ENCODE peak calls at places on chromosome 6, in nine cellular contexts. N is HCT116, I is heart left ventricle, X is body of pancreas, O is IMR-90, H is A549, Q is ovary, G is prostate gland, V is spleen. P is an unnamed sample. For H3K4me1, the result is how much of the 10 kb centered on the place peaks cover.

GRCh38 chr6:169589293-169589692 is 112.5 kb downstream of the WDR27 start:
- DNase-seq in V (no peak), N (no peak), Q (no peak), G (no peak), I (no peak), O (no peak), X (no peak), H (no peak), P (no peak)

GRCh38 chr6:99882151-99882702 is 111.8 kb downstream of the MCHR2 start:
- DNase-seq in Q (no peak), N (no peak), V (no peak), X (no peak), I (no peak), O (no peak), H (no peak), G (no peak), P (no peak)

GRCh38 chr6:154247119-154247814 is 109.3 kb downstream of the IPCEF1 start:
- DNase-seq in I (no peak), Q (no peak), N (no peak), X (no peak), O (no peak), V (no peak), G (no peak), H (no peak), P (no peak)

GRCh38 chr6:85135376-85136094 is 314.3 kb upstream of the NT5E start:
- DNase-seq in X (no peak), H (no peak), N (no peak), Q (no peak), O (no peak), G (no peak), I (no peak), V (no peak), P (no peak)

GRCh38 chr6:142297996-142298753 is 3.6 kb upstream of the ADGRG6 start:
- DNase-seq in V (no peak), Q (no peak), G (no peak), X (no peak), O (peak), H (no peak), I (no peak), N (no peak), P (no peak)

GRCh38 chr6:46453756-46454316 is 37.4 kb downstream of the RCAN2 start:
- DNase-seq in V (no peak), N (no peak), Q (no peak), H (no peak), O (no peak), G (no peak), X (no peak), I (no peak), P (no peak)

GRCh38 chr6:16302721-16303552 is 64.5 kb downstream of the GMPR start:
- DNase-seq in Q (no peak), I (no peak), X (no peak), G (peak), O (no peak), H (no peak), V (no peak), N (no peak), P (no peak)

GRCh38 chr6:2738373-2738979 is 12.2 kb downstream of the MYLK4 start:
- DNase-seq in H (peak), G (peak), O (peak), X (peak), I (no peak), Q (peak), N (peak), V (no peak), P (peak)

GRCh38 chr6:127606131-127606562 is 29.2 kb downstream of the C6orf58 start:
- DNase-seq in G (no peak), O (peak), I (no peak), V (peak), N (peak), X (no peak), H (peak), Q (no peak), P (no peak)

GRCh38 chr6:74482180-74482579 is 723.7 kb downstream of the COL12A1 start:
- DNase-seq in X (no peak), V (no peak), Q (no peak), O (no peak), G (no peak), H (no peak), I (no peak), N (no peak), P (no peak)

GRCh38 chr6:161353208-161353613 is 79.3 kb upstream of the AGPAT4 start:
- DNase-seq in N (peak), V (no peak), Q (no peak), X (peak), H (peak), I (no peak), O (no peak), G (no peak), P (no peak)

GRCh38 chr6:7317538-7317937 is 4.5 kb upstream of the SSR1 start:
- DNase-seq in N (no peak), G (no peak), O (no peak), X (no peak), Q (no peak), V (no peak), I (no peak), H (no peak), P (no peak)

GRCh38 chr6:40426341-40427066 is 160.7 kb downstream of the LRFN2 start:
- DNase-seq in H (no peak), X (no peak), G (no peak), I (no peak), O (no peak), N (no peak), V (no peak), Q (no peak), P (no peak)

GRCh38 chr6:34459899-34460593 is 5.8 kb upstream of the PACSIN1 start:
- DNase-seq in O (peak), Q (no peak), N (peak), I (no peak), X (peak), G (peak), H (peak), V (peak), P (peak)

GRCh38 chr6:57313711-57314471 is 3.5 kb upstream of the PRIM2 start:
- DNase-seq in X (no peak), I (no peak), H (peak), G (peak), Q (no peak), N (peak), O (peak), V (no peak), P (no peak)

GRCh38 chr6:74605942-74606341 is 599.9 kb downstream of the COL12A1 start:
- DNase-seq in Q (no peak), X (no peak), V (no peak), O (no peak), H (no peak), G (no peak), I (no peak), N (no peak), P (no peak)

GRCh38 chr6:161272600-161273355 is 1.1 kb downstream of the AGPAT4 start:
- DNase-seq in N (peak), V (no peak), G (no peak), I (no peak), Q (peak), O (peak), H (no peak), X (peak), P (no peak)

GRCh38 chr6:84356907-84357306 is 129.5 kb upstream of the CEP162 start:
- DNase-seq in G (no peak), O (no peak), N (no peak), H (no peak), V (no peak), X (no peak), Q (no peak), I (peak), P (no peak)

GRCh38 chr6:169424821-169425240 is 171.2 kb upstream of the THBS2 start:
- DNase-seq in G (no peak), X (no peak), Q (peak), I (peak), H (no peak), N (no peak), O (peak), V (no peak), P (no peak)

GRCh38 chr6:160198577-160199211 is 59.9 kb downstream of the SLC22A2 start:
- DNase-seq in G (no peak), H (no peak), N (no peak), V (no peak), Q (no peak), O (no peak), I (no peak), X (peak), P (no peak)

GRCh38 chr6:122789078-122789861 is at the start of gene SMPDL3A:
- DNase-seq in H (peak), I (peak), Q (peak), G (peak), N (peak), O (peak), V (peak), X (peak), P (peak)

GRCh38 chr6:134035823-134036296 is 16.6 kb downstream of the SLC2A12 start:
- DNase-seq in G (peak), V (no peak), O (peak), H (peak), I (no peak), X (peak), N (peak), Q (no peak), P (peak)

GRCh38 chr6:156865019-156865629 is 87.9 kb downstream of the ARID1B start:
- DNase-seq in N (no peak), O (peak), I (no peak), G (no peak), H (no peak), X (no peak), Q (no peak), V (no peak), P (no peak)

GRCh38 chr6:33419580-33420492 is at the start of gene SYNGAP1:
- DNase-seq in N (no peak), O (peak), Q (peak), I (peak), G (no peak), H (no peak), X (no peak), V (peak), P (no peak)

GRCh38 chr6:162050579-162050978 is 677.0 kb downstream of the PRKN start:
- DNase-seq in O (no peak), Q (no peak), N (no peak), X (no peak), V (no peak), I (no peak), G (no peak), H (no peak), P (no peak)

GRCh38 chr6:33410050-33410710 is 634 bp upstream of the PHF1 start:
- DNase-seq in I (peak), G (peak), H (peak), O (peak), Q (peak), V (peak), N (peak), X (peak), P (peak)

GRCh38 chr6:20569000-20569610 is 34.8 kb downstream of the CDKAL1 start:
- DNase-seq in G (no peak), I (no peak), X (no peak), N (no peak), O (peak), V (no peak), Q (no peak), H (no peak), P (no peak)

GRCh38 chr6:87700729-87701675 is 1.0 kb downstream of the AKIRIN2 start:
- DNase-seq in H (peak), X (peak), N (no peak), G (peak), V (peak), O (peak), Q (peak), I (peak), P (no peak)

GRCh38 chr6:107666084-107666981 is 157.8 kb downstream of the SCML4 start:
- DNase-seq in Q (no peak), X (no peak), N (no peak), I (no peak), V (no peak), H (no peak), G (peak), O (peak), P (no peak)

GRCh38 chr6:70563540-70563939 is 3.2 kb upstream of the SDHAF4 start:
- DNase-seq in Q (peak), I (no peak), V (no peak), X (no peak), H (no peak), O (peak), N (no peak), G (no peak), P (no peak)

GRCh38 chr6:24078200-24078599 is 47.8 kb upstream of the NRSN1 start:
- DNase-seq in O (no peak), N (no peak), H (no peak), G (no peak), Q (no peak), V (no peak), X (no peak), I (no peak), P (no peak)

GRCh38 chr6:18047406-18047805 is 60.0 kb upstream of the KIF13A start:
- DNase-seq in V (no peak), N (no peak), O (peak), X (no peak), Q (no peak), I (no peak), H (no peak), G (peak), P (no peak)

GRCh38 chr6:123016431-123017110 is 20.5 kb downstream of the CLVS2 start:
- DNase-seq in H (no peak), O (no peak), X (peak), Q (no peak), I (no peak), V (no peak), G (no peak), N (no peak), P (no peak)

GRCh38 chr6:169811521-169812256 is 60.3 kb downstream of the ERMARD start:
- DNase-seq in I (no peak), O (no peak), V (peak), Q (no peak), X (no peak), N (no peak), H (no peak), G (no peak), P (no peak)

GRCh38 chr6:158416841-158417759 is 104.8 kb downstream of the TULP4 start:
- DNase-seq in H (no peak), G (no peak), Q (no peak), N (no peak), O (peak), X (no peak), V (no peak), I (no peak), P (no peak)

GRCh38 chr6:163965426-163966348 is 551.2 kb downstream of the QKI start:
- DNase-seq in V (no peak), N (no peak), G (peak), O (no peak), I (peak), H (no peak), X (peak), Q (no peak), P (no peak)

GRCh38 chr6:156881687-156882629 is 104.8 kb downstream of the ARID1B start:
- DNase-seq in I (peak), V (no peak), G (no peak), O (peak), Q (no peak), N (no peak), H (no peak), X (no peak), P (no peak)

GRCh38 chr6:10415593-10416480 is 963 bp upstream of the TFAP2A start:
- DNase-seq in N (no peak), Q (no peak), O (no peak), H (no peak), G (no peak), X (no peak), I (no peak), V (no peak), P (no peak)

GRCh38 chr6:10416863-10417641 is 2.2 kb upstream of the TFAP2A start:
- DNase-seq in V (no peak), I (no peak), X (no peak), G (no peak), N (no peak), O (no peak), H (no peak), Q (no peak), P (no peak)

GRCh38 chr6:10414766-10415592 is at the start of gene TFAP2A:
- DNase-seq in X (no peak), N (no peak), H (peak), O (peak), G (peak), V (no peak), I (no peak), Q (no peak), P (no peak)

GRCh38 chr6:10417681-10418104 is 2.8 kb upstream of the TFAP2A start:
- DNase-seq in X (no peak), H (no peak), O (no peak), I (no peak), Q (no peak), V (no peak), N (no peak), G (no peak), P (no peak)

GRCh38 chr6:10416516-10416862 is 1.6 kb upstream of the TFAP2A start:
- DNase-seq in N (no peak), Q (no peak), I (no peak), O (no peak), V (no peak), H (no peak), X (no peak), G (no peak), P (no peak)
- H3K4me1 ChIP-seq in N (under half), Q (under half), I (under half), O (under half), V (under half), H (under half), X (half or more), G (under half), P (half or more)

GRCh38 chr6:3752538-3753227 is 1.2 kb upstream of the PXDC1 start:
- DNase-seq in Q (no peak), G (no peak), H (no peak), O (no peak), N (no peak), X (no peak), I (no peak), V (no peak), P (no peak)

GRCh38 chr6:3750324-3751018 is 1.0 kb downstream of the PXDC1 start:
- DNase-seq in X (peak), V (peak), O (peak), I (peak), N (no peak), H (no peak), G (peak), Q (peak), P (peak)

GRCh38 chr6:3753228-3753795 is 1.8 kb upstream of the PXDC1 start:
- DNase-seq in X (no peak), G (no peak), Q (no peak), O (no peak), V (no peak), H (no peak), I (no peak), N (no peak), P (no peak)

GRCh38 chr6:3751019-3751729 is at the start of gene PXDC1:
- DNase-seq in Q (no peak), N (no peak), X (peak), O (no peak), G (no peak), H (no peak), I (no peak), V (peak), P (no peak)

GRCh38 chr6:3751730-3752537 is 421 bp upstream of the PXDC1 start:
- DNase-seq in N (peak), V (peak), O (peak), Q (peak), I (peak), H (peak), G (peak), X (peak), P (peak)
- TF ChIP-seq POLR2A in N (no peak), V (no peak), O (peak), Q (peak), I (no peak), H (no peak), G (peak), X (peak), P (no peak)

DNA sequence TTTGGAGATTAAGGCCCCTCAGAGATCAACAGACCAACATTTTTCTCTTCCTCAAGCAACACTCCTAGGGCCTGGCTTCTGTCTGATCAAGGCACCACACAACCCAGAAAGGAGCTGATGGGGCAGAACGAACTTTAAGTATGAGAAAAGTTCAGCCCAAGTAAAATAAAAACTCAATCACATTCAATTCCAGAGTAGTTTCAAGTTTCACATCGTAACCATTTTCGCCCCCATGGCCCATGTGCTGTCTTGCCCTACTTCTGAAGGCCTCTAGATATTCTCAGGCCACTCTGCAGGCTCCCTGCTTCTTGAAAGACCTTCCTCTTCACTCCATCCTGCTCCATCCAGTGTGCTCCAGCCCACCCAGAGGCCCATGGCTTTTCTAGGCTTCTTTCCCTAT is 4.2 kb downstream of the IL17A start:
- DNase-seq in I (no peak), V (no peak), G (no peak), O (no peak), X (no peak), Q (no peak), N (no peak), H (no peak), P (no peak)
- H3K4me1 ChIP-seq in I (under half), V (under half), G (under half), O (under half), X (under half), Q (under half), N (under half), H (under half), P (under half)

GRCh38 chr6:31197559-31198305 is 27.2 kb upstream of the POU5F1 start:
- DNase-seq in V (peak), N (peak), H (peak), G (peak), I (peak), Q (peak), X (peak), O (peak), P (peak)
- TF ChIP-seq POLR2A in V (peak), N (peak), H (peak), G (peak), I (no peak), Q (peak), X (peak), O (peak), P (no peak)

DNA sequence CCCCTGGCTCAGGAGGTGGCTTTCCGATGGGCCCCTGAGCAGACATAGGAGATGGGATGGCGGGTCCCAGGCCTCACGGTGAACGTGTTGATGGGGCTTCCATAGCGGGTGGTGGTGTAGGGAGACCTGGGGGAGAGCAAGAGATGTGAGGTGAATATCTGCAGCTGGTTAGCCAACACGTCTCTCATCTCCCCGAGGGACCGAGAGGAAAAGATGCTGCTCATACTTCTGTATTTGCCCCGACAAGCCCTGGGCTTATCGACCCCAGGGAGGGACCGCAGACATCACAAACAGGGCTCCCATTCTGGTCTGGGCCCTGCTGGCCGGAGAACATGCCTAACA is 38.7 kb downstream of the C6orf132 start:
- DNase-seq in X (no peak), O (no peak), N (no peak), Q (no peak), G (no peak), H (no peak), V (no peak), I (no peak), P (no peak)
- H3K4me1 ChIP-seq in X (under half), O (under half), N (under half), Q (under half), G (under half), H (under half), V (under half), I (under half), P (under half)

GRCh38 chr6:26125015-26125690 is 37.9 kb downstream of the HFE start:
- DNase-seq in V (peak), X (peak), H (no peak), N (no peak), O (no peak), Q (peak), I (no peak), G (no peak), P (peak)
- TF ChIP-seq POLR2A in V (peak), X (no peak), H (no peak), N (no peak), O (no peak), Q (no peak), I (no peak), G (peak), P (no peak)

GRCh38 chr6:25175656-25176055 is 103.5 kb upstream of the CARMIL1 start:
- DNase-seq in Q (no peak), O (no peak), G (no peak), V (no peak), N (no peak), X (no peak), H (no peak), I (no peak), P (no peak)

GRCh38 chr6:25176466-25176865 is 102.7 kb upstream of the CARMIL1 start:
- DNase-seq in X (no peak), G (no peak), Q (no peak), I (no peak), O (no peak), N (no peak), V (no peak), H (no peak), P (no peak)

GRCh38 chr6:25179051-25179778 is 100.0 kb upstream of the CARMIL1 start:
- DNase-seq in G (no peak), I (no peak), V (no peak), X (no peak), H (no peak), O (peak), N (no peak), Q (no peak), P (no peak)

GRCh38 chr6:25178336-25178735 is 100.8 kb upstream of the CARMIL1 start:
- DNase-seq in V (no peak), X (no peak), I (no peak), G (no peak), N (no peak), H (no peak), Q (no peak), O (no peak), P (no peak)

DNA sequence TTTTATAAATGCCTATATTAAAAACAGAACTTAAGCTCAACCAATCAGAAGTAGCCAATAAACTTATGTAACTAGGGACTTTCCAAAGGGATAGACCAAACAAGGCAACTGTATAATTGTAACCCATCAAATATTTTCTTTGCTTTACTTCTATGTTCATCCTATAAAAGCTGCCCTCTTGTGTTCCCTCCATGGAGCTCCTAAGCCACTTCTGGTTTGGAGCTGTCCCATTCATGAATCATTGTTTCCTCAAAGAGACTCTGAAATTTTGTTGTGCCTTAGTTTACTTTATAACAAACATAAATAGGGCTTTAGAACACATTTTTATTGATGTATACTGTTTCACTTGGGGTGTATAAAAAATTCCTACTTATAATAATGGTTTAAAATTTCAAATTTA is 101.5 kb upstream of the CARMIL1 start:
- DNase-seq in H (no peak), N (no peak), O (no peak), Q (no peak), X (no peak), V (no peak), G (no peak), I (no peak), P (no peak)
- H3K4me1 ChIP-seq in H (under half), N (under half), O (under half), Q (under half), X (under half), V (under half), G (under half), I (under half), P (under half)

P was measured in stomach.